ENCODE peak calls at places on chromosomes 7 and 10, in six cellular contexts. U is GM12878, G is dorsolateral prefrontal cortex, K is tibial nerve, E is right lobe of liver, I is left ventricle myocardium inferior. M is an unnamed sample.

GRCh38 chr10:87594864-87595263 is 64.8 kb upstream of the PAPSS2 start:
- DNase-seq in U (no peak), G (no peak), K (peak), E (no peak), I (no peak), M (no peak)

GRCh38 chr7:54837167-54837566 is 78.2 kb upstream of the SEC61G start:
- DNase-seq in U (no peak), G (no peak), K (peak), E (no peak), I (no peak), M (no peak)

GRCh38 chr10:29204119-29204518 is 84.8 kb upstream of the LYZL1 start:
- DNase-seq in U (no peak), G (no peak), K (no peak), E (no peak), I (no peak), M (no peak)

GRCh38 chr7:77697535-77697831 is 1.2 kb downstream of the RSBN1L start:
- DNase-seq in U (no peak), G (peak), K (no peak), E (peak), I (peak), M (no peak)

GRCh38 chr10:128463991-128464755 is 337.9 kb upstream of the MKI67 start:
- DNase-seq in U (peak), G (no peak), K (peak), E (peak), I (peak), M (peak)

GRCh38 chr7:43136064-43136463 is 23.6 kb downstream of the HECW1 start:
- DNase-seq in U (no peak), G (no peak), K (no peak), E (no peak), I (no peak), M (no peak)

GRCh38 chr10:14093735-14094484 is 236.8 kb downstream of the FRMD4A start:
- DNase-seq in U (no peak), G (no peak), K (no peak), E (no peak), I (no peak), M (no peak)

GRCh38 chr7:102467581-102468415 is 3.0 kb downstream of the LRWD1 start:
- DNase-seq in U (no peak), G (no peak), K (no peak), E (peak), I (no peak), M (no peak)

GRCh38 chr7:16914771-16915170 is 33.0 kb upstream of the AGR3 start:
- DNase-seq in U (no peak), G (no peak), K (no peak), E (no peak), I (no peak), M (no peak)

GRCh38 chr7:71735961-71736556 is 604.1 kb downstream of the GALNT17 start:
- DNase-seq in U (no peak), G (peak), K (peak), E (no peak), I (no peak), M (peak)

GRCh38 chr7:43164757-43165156 is 52.3 kb downstream of the HECW1 start:
- DNase-seq in U (peak), G (no peak), K (no peak), E (no peak), I (no peak), M (no peak)

GRCh38 chr7:45306752-45307305 is 149.2 kb downstream of the RAMP3 start:
- DNase-seq in U (no peak), G (no peak), K (no peak), E (no peak), I (no peak), M (no peak)

GRCh38 chr7:29806131-29806792 is at the start of gene WIPF3:
- DNase-seq in U (no peak), G (peak), K (no peak), E (peak), I (peak), M (no peak)

GRCh38 chr10:18886102-18886501 is 162.5 kb upstream of the MALRD1 start:
- DNase-seq in U (no peak), G (no peak), K (no peak), E (no peak), I (no peak), M (no peak)

GRCh38 chr10:101103430-101103829 is 27.7 kb upstream of the TLX1 start:
- DNase-seq in U (no peak), G (no peak), K (no peak), E (no peak), I (no peak), M (no peak)
- H3K27ac ChIP-seq in U (no peak), G (no peak), K (no peak), E (no peak), I (no peak), M (no peak)

DNA sequence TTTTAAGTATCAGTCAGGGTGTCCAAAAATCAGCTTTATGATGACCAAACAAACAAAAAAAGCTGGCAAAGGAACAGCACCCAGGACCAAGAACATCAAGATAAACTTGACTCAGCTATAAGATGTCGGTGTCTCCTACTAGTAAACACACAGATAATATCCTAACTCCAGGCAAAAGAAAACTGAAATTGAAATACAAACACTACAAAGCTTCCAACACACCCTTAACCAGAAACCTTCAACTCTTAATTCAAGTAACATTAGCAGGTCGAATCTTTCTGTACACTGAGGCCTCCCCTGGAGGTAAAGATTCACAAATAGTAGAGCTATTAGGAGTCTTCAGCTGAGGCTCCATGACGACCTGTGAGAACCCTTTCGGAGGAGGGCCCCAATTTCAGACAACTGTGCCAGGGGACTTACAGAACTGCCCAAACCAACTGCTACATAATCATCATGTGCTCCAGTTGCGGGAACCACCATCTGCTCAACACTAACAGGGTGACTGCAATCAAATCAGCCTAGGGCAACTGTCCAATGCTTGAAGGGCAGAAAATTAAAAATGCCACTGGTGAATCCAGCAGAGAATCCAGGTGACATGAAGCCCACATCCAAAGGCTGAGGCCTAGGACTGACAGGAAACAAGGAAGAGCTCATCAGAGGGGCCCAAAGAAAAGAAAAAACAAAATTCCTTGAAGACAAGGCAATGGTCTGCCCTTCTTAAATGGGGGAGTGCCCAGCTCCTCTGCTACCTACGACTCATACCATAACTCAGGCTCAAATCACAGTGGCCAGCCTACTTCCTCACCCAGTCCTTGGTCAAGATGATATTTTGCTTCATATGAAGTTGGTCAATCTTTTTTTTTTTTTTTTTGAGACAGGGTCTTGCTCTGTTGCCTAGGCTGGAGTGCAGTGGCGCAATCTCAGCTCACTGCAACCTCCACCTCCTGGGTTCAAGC is 20.0 kb downstream of the XPNPEP1 start:
- DNase-seq in U (no peak), G (no peak), K (no peak), E (no peak), I (no peak), M (no peak)
- H3K27ac ChIP-seq in U (peak), G (peak), K (peak), E (no peak), I (peak), M (no peak)

GRCh38 chr10:63525021-63525420 is 3.8 kb downstream of the REEP3 start:
- DNase-seq in U (no peak), G (no peak), K (no peak), E (no peak), I (no peak), M (no peak)
- H3K27ac ChIP-seq in U (no peak), G (no peak), K (no peak), E (no peak), I (no peak), M (no peak)

GRCh38 chr7:151728286-151728660 is 148.6 kb downstream of the PRKAG2 start:
- DNase-seq in U (no peak), G (no peak), K (no peak), E (peak), I (no peak), M (no peak)

GRCh38 chr7:151727579-151728285 is 149.2 kb downstream of the PRKAG2 start:
- DNase-seq in U (no peak), G (no peak), K (peak), E (peak), I (peak), M (peak)

GRCh38 chr7:151725844-151726770 is 150.8 kb downstream of the PRKAG2 start:
- DNase-seq in U (no peak), G (no peak), K (no peak), E (peak), I (no peak), M (no peak)

GRCh38 chr7:151728746-151729145 is 148.2 kb downstream of the PRKAG2 start:
- DNase-seq in U (no peak), G (no peak), K (no peak), E (peak), I (no peak), M (no peak)

GRCh38 chr7:151726875-151727578 is 149.9 kb downstream of the PRKAG2 start:
- DNase-seq in U (no peak), G (no peak), K (no peak), E (no peak), I (no peak), M (no peak)
- H3K27ac ChIP-seq in U (no peak), G (no peak), K (peak), E (peak), I (peak), M (no peak)

GRCh38 chr10:101092742-101093386 is 31.1 kb downstream of the KAZALD1 start:
- DNase-seq in U (no peak), G (no peak), K (no peak), E (peak), I (no peak), M (no peak)
- H3K27ac ChIP-seq in U (no peak), G (no peak), K (no peak), E (no peak), I (no peak), M (no peak)

GRCh38 chr7:146112755-146113154 is 3.8 kb upstream of the CNTNAP2 start:
- DNase-seq in U (no peak), G (no peak), K (no peak), E (no peak), I (no peak), M (no peak)
- H3K27ac ChIP-seq in U (no peak), G (no peak), K (no peak), E (no peak), I (no peak), M (no peak)

DNA sequence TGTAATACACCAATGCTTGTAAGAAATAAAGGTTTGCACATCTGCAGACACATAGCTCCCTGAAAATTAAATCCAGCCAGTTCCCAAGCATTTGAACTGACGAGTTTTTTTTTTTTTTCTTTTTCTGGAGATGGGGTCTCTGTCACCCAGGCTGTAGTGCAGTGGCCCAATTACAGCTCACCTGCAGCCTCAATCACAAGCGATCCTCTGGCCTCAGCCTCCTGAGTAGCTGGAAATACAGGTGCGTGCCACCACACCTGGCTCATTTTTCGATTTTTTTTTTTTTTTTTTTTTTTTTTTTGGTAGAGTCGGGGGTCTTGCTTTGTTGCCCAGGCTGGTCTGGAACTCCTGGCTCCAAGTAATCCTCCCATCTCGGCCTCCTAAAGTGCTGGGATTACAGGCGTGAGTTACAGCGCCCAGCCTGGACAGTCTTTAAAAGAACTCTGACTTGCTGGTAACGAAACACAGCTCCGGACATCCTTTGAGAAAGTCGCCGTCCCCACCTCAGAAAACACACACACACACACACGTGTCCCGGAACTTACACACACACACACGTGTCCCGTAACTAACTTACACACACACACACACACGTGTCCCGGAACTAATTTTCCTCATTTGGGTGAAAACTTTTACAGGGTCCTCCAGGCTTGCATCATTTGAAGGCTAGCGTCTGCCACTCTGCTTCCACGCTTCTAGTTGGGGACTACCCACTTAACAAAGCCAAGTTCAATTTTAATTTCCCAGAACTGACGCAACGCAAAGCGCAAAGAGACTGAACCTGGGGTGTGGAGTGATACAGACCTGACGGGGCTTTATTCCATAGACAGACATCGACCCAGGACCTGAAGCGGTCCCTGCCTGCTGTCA is 18.6 kb downstream of the OCM2 start:
- DNase-seq in U (peak), G (no peak), K (no peak), E (no peak), I (no peak), M (no peak)
- H3K27ac ChIP-seq in U (peak), G (no peak), K (peak), E (peak), I (peak), M (peak)

GRCh38 chr10:124520553-124521428 is 59.2 kb downstream of the LHPP start:
- DNase-seq in U (no peak), G (no peak), K (no peak), E (no peak), I (no peak), M (no peak)
- H3K27ac ChIP-seq in U (no peak), G (no peak), K (no peak), E (no peak), I (no peak), M (no peak)

GRCh38 chr10:80444646-80445319 is 9.3 kb upstream of the TSPAN14 start:
- DNase-seq in U (peak), G (peak), K (peak), E (peak), I (peak), M (peak)
- H3K27ac ChIP-seq in U (no peak), G (peak), K (peak), E (no peak), I (peak), M (no peak)